ENCODE peak calls at places on chromosomes 13 and 19, in ten cellular contexts. X is aorta; V is DMS153; T is HT1080; L is lower leg skin; B is fibroblast of the conjunctiva; G is A172; A is T-helper 2 cell; M is CD8-positive, alpha-beta memory T cell; D is stimulated activated CD4-positive, alpha-beta T cell treated with anti-CD3 and anti-CD28 coated beads, Interleukin-4, amount 100 ng/mL, for 4 hours. I is an unnamed sample.

GRCh38 chr13:105220063-105220462 is 1315.4 kb downstream of the EFNB2 start:
- DNase-seq in X (no peak), V (no peak), T (no peak), L (no peak), B (no peak), G (no peak), A (no peak), M (no peak), D (no peak), I (no peak)

GRCh38 chr13:106376411-106377112 is 158.9 kb downstream of the EFNB2 start:
- DNase-seq in X (no peak), V (peak), T (peak), L (no peak), B (peak), G (peak), A (no peak), M (no peak), D (no peak), I (no peak)

GRCh38 chr13:58953638-58954037 is 1210.1 kb downstream of the DIAPH3 start:
- DNase-seq in X (no peak), V (peak), T (peak), L (no peak), B (no peak), G (no peak), A (no peak), M (no peak), D (no peak), I (no peak)

GRCh38 chr13:80048030-80048429 is 292.9 kb downstream of the SPRY2 start:
- DNase-seq in X (no peak), V (no peak), T (no peak), L (no peak), B (no peak), G (no peak), A (no peak), M (no peak), D (no peak), I (no peak)

GRCh38 chr13:92842145-92842544 is 384.5 kb upstream of the GPC6 start:
- DNase-seq in X (no peak), V (no peak), T (peak), L (no peak), B (peak), G (peak), A (no peak), M (no peak), D (no peak), I (no peak)

GRCh38 chr19:56139847-56140582 is 1.1 kb upstream of the ZNF444 start:
- DNase-seq in X (no peak), V (no peak), T (no peak), L (no peak), B (no peak), G (no peak), A (no peak), M (no peak), D (no peak), I (no peak)

GRCh38 chr13:32624441-32624840 is 38.2 kb downstream of the PDS5B start:
- DNase-seq in X (no peak), V (no peak), T (no peak), L (no peak), B (no peak), G (no peak), A (no peak), M (no peak), D (no peak), I (no peak)

GRCh38 chr19:33688657-33688992 is 66.9 kb downstream of the CHST8 start:
- DNase-seq in X (peak), V (no peak), T (no peak), L (peak), B (no peak), G (no peak), A (no peak), M (no peak), D (no peak), I (no peak)

GRCh38 chr13:28611654-28612131 is 47.2 kb upstream of the POMP start:
- DNase-seq in X (no peak), V (no peak), T (peak), L (no peak), B (no peak), G (peak), A (peak), M (peak), D (no peak), I (no peak)

GRCh38 chr13:46908511-46908910 is 11.7 kb upstream of the HTR2A start:
- DNase-seq in X (no peak), V (no peak), T (peak), L (no peak), B (no peak), G (peak), A (no peak), M (no peak), D (no peak), I (no peak)

GRCh38 chr13:33918199-33918932 is 100.4 kb downstream of the RFC3 start:
- DNase-seq in X (no peak), V (peak), T (peak), L (no peak), B (peak), G (peak), A (no peak), M (no peak), D (no peak), I (no peak)

GRCh38 chr13:64556391-64556790 is 2673.7 kb downstream of the PCDH9 start:
- DNase-seq in X (no peak), V (no peak), T (no peak), L (no peak), B (no peak), G (no peak), A (no peak), M (no peak), D (no peak), I (no peak)

GRCh38 chr13:23901365-23901764 is 4.1 kb upstream of the C1QTNF9B start:
- DNase-seq in X (no peak), V (no peak), T (peak), L (no peak), B (no peak), G (no peak), A (no peak), M (no peak), D (no peak), I (no peak)

GRCh38 chr13:29721766-29722165 is 126.3 kb upstream of the SLC7A1 start:
- DNase-seq in X (no peak), V (no peak), T (no peak), L (no peak), B (no peak), G (no peak), A (no peak), M (no peak), D (no peak), I (no peak)

GRCh38 chr13:99269627-99270252 is 11.6 kb upstream of the GPR18 start:
- DNase-seq in X (no peak), V (no peak), T (peak), L (no peak), B (peak), G (peak), A (peak), M (peak), D (no peak), I (peak)

GRCh38 chr19:57099199-57099661 is 20.6 kb upstream of the USP29 start:
- DNase-seq in X (peak), V (no peak), T (peak), L (peak), B (peak), G (peak), A (no peak), M (peak), D (peak), I (peak)

GRCh38 chr13:52026246-52026626 is 1.7 kb downstream of the UTP14C start:
- DNase-seq in X (no peak), V (no peak), T (no peak), L (no peak), B (no peak), G (no peak), A (no peak), M (no peak), D (no peak), I (peak)

GRCh38 chr13:22569830-22570229 is 610.9 kb upstream of the SGCG start:
- DNase-seq in X (no peak), V (no peak), T (no peak), L (no peak), B (no peak), G (no peak), A (no peak), M (no peak), D (no peak), I (no peak)

GRCh38 chr19:10408511-10409291 is 5.4 kb upstream of the CDC37 start:
- DNase-seq in X (no peak), V (no peak), T (no peak), L (no peak), B (no peak), G (no peak), A (peak), M (peak), D (no peak), I (no peak)

GRCh38 chr19:40646564-40647254 is 43.7 kb downstream of the NUMBL start:
- DNase-seq in X (no peak), V (peak), T (no peak), L (no peak), B (peak), G (no peak), A (no peak), M (no peak), D (no peak), I (no peak)

GRCh38 chr13:30679483-30680330 is 55.6 kb upstream of the ALOX5AP start:
- DNase-seq in X (no peak), V (no peak), T (peak), L (no peak), B (no peak), G (peak), A (peak), M (peak), D (no peak), I (peak)

GRCh38 chr19:14580623-14581237 is 2.2 kb upstream of the CLEC17A start:
- DNase-seq in X (no peak), V (no peak), T (no peak), L (no peak), B (no peak), G (no peak), A (no peak), M (no peak), D (peak), I (no peak)

GRCh38 chr13:37059848-37060192 is 332 bp upstream of the SUPT20H start:
- DNase-seq in X (no peak), V (no peak), T (no peak), L (no peak), B (no peak), G (no peak), A (no peak), M (no peak), D (no peak), I (no peak)

GRCh38 chr19:18252370-18252717 is 21.9 kb downstream of the IQCN start:
- DNase-seq in X (no peak), V (no peak), T (no peak), L (no peak), B (no peak), G (no peak), A (no peak), M (no peak), D (no peak), I (no peak)

GRCh38 chr19:41527079-41527478 is 48.9 kb upstream of the CEACAM21 start:
- DNase-seq in X (no peak), V (no peak), T (no peak), L (no peak), B (no peak), G (no peak), A (no peak), M (no peak), D (no peak), I (no peak)

GRCh38 chr13:22592515-22592914 is 588.3 kb upstream of the SGCG start:
- DNase-seq in X (no peak), V (no peak), T (no peak), L (no peak), B (peak), G (no peak), A (no peak), M (no peak), D (no peak), I (no peak)

GRCh38 chr19:29531458-29532025 is 5.7 kb downstream of the VSTM2B start:
- DNase-seq in X (peak), V (no peak), T (no peak), L (no peak), B (no peak), G (no peak), A (no peak), M (no peak), D (no peak), I (no peak)

GRCh38 chr13:90412980-90413379 is 934.5 kb upstream of the MIR17HG start:
- DNase-seq in X (no peak), V (no peak), T (no peak), L (no peak), B (no peak), G (no peak), A (no peak), M (no peak), D (no peak), I (no peak)

GRCh38 chr19:49837009-49837310 is 14.0 kb upstream of the PTOV1 start:
- DNase-seq in X (no peak), V (no peak), T (no peak), L (no peak), B (no peak), G (no peak), A (no peak), M (no peak), D (no peak), I (no peak)

GRCh38 chr13:36395280-36395679 is 37.0 kb upstream of the CCNA1 start:
- DNase-seq in X (no peak), V (no peak), T (peak), L (no peak), B (peak), G (peak), A (no peak), M (no peak), D (no peak), I (peak)

GRCh38 chr13:80101040-80101439 is 239.9 kb downstream of the SPRY2 start:
- DNase-seq in X (no peak), V (no peak), T (no peak), L (no peak), B (no peak), G (no peak), A (no peak), M (no peak), D (no peak), I (no peak)

GRCh38 chr19:45670670-45671453 is 2.8 kb downstream of the GIPR start:
- DNase-seq in X (peak), V (peak), T (no peak), L (peak), B (peak), G (peak), A (peak), M (peak), D (peak), I (peak)

GRCh38 chr19:1007399-1007745 is 7.2 kb downstream of the GRIN3B start:
- DNase-seq in X (no peak), V (no peak), T (no peak), L (no peak), B (no peak), G (no peak), A (no peak), M (no peak), D (no peak), I (no peak)

GRCh38 chr13:67763316-67763715 is 533.2 kb upstream of the PCDH9 start:
- DNase-seq in X (no peak), V (no peak), T (no peak), L (no peak), B (no peak), G (no peak), A (no peak), M (no peak), D (no peak), I (no peak)

GRCh38 chr19:34851277-34851804 is 75.4 kb upstream of the ZNF30 start:
- DNase-seq in X (no peak), V (no peak), T (no peak), L (no peak), B (no peak), G (no peak), A (no peak), M (no peak), D (no peak), I (peak)

GRCh38 chr13:29550589-29550988 is 44.9 kb downstream of the SLC7A1 start:
- DNase-seq in X (no peak), V (no peak), T (no peak), L (no peak), B (no peak), G (no peak), A (no peak), M (no peak), D (no peak), I (no peak)